ENCODE peak calls at places on chromosome 1, in seven cellular contexts. One of them, this sample, is unnamed.
A peak's percentile ranks its signal among the peaks of the same experiment; 100 is the strongest.

GRCh38 chr1:183339556-183340167 is 78.5 kb downstream of the NMNAT2 start:
- DNase-seq in Caki2: no peak
- DNase-seq in CD4-positive, alpha-beta T cell: no peak
- DNase-seq in iPS-NIHi11: no peak
- DNase-seq in testis: peak; percentile 72
- DNase-seq in stimulated activated naive CD4-positive, alpha-beta T cell: no peak
- DNase-seq in GM03348: no peak
- DNase-seq in this sample: no peak

GRCh38 chr1:56065729-56066128 is 513.6 kb downstream of the PLPP3 start:
- DNase-seq in Caki2: no peak
- DNase-seq in CD4-positive, alpha-beta T cell: no peak
- DNase-seq in iPS-NIHi11: no peak
- DNase-seq in testis: no peak
- DNase-seq in stimulated activated naive CD4-positive, alpha-beta T cell: no peak
- DNase-seq in GM03348: peak; percentile 53
- DNase-seq in this sample: no peak

GRCh38 chr1:192952646-192953045 is 106.5 kb downstream of the UCHL5 start:
- DNase-seq in Caki2: no peak
- DNase-seq in CD4-positive, alpha-beta T cell: no peak
- DNase-seq in iPS-NIHi11: no peak
- DNase-seq in testis: no peak
- DNase-seq in stimulated activated naive CD4-positive, alpha-beta T cell: no peak
- DNase-seq in GM03348: peak; percentile 18
- DNase-seq in this sample: no peak

GRCh38 chr1:206782448-206782847 is 10.2 kb upstream of the IL10 start:
- DNase-seq in Caki2: no peak
- DNase-seq in CD4-positive, alpha-beta T cell: no peak
- DNase-seq in iPS-NIHi11: no peak
- DNase-seq in testis: no peak
- DNase-seq in stimulated activated naive CD4-positive, alpha-beta T cell: no peak
- DNase-seq in GM03348: no peak
- DNase-seq in this sample: peak; percentile 79

GRCh38 chr1:116208136-116208535 is 96.9 kb downstream of the MAB21L3 start:
- DNase-seq in Caki2: no peak
- DNase-seq in CD4-positive, alpha-beta T cell: no peak
- DNase-seq in iPS-NIHi11: no peak
- DNase-seq in testis: no peak
- DNase-seq in stimulated activated naive CD4-positive, alpha-beta T cell: no peak
- DNase-seq in GM03348: no peak
- DNase-seq in this sample: no peak

GRCh38 chr1:30040081-30041019 is 683.0 kb downstream of the MATN1 start:
- DNase-seq in Caki2: no peak
- DNase-seq in CD4-positive, alpha-beta T cell: no peak
- DNase-seq in iPS-NIHi11: no peak
- DNase-seq in testis: no peak
- DNase-seq in stimulated activated naive CD4-positive, alpha-beta T cell: no peak
- DNase-seq in GM03348: no peak
- DNase-seq in this sample: no peak

GRCh38 chr1:230067871-230068814 is 1.1 kb downstream of the GALNT2 start:
- DNase-seq in Caki2: peak; percentile 30
- DNase-seq in CD4-positive, alpha-beta T cell: no peak
- DNase-seq in iPS-NIHi11: peak; percentile 68
- DNase-seq in testis: peak; percentile 33
- DNase-seq in stimulated activated naive CD4-positive, alpha-beta T cell: peak; percentile 51
- DNase-seq in GM03348: peak; percentile 69
- DNase-seq in this sample: peak; percentile 36

GRCh38 chr1:204751883-204752687 is 66.5 kb upstream of the LRRN2 start:
- DNase-seq in Caki2: no peak
- DNase-seq in CD4-positive, alpha-beta T cell: no peak
- DNase-seq in iPS-NIHi11: peak; percentile 42
- DNase-seq in testis: no peak
- DNase-seq in stimulated activated naive CD4-positive, alpha-beta T cell: no peak
- DNase-seq in GM03348: no peak
- DNase-seq in this sample: peak; percentile 73

GRCh38 chr1:156493154-156493631 is 7.4 kb downstream of the MEF2D start:
- DNase-seq in Caki2: no peak
- DNase-seq in CD4-positive, alpha-beta T cell: no peak
- DNase-seq in iPS-NIHi11: no peak
- DNase-seq in testis: no peak
- DNase-seq in stimulated activated naive CD4-positive, alpha-beta T cell: no peak
- DNase-seq in GM03348: no peak
- DNase-seq in this sample: no peak